ENCODE peak calls at places on chromosomes 16 and 17, in four cellular contexts. B is H9, X is IMR-90, V is H1. J is an unnamed sample.

GRCh38 chr17:32783602-32784001 is 93.3 kb downstream of the MYO1D start:
- DNase-seq in X (peak; percentile 66), V (no peak), B (no peak), J (peak; percentile 65)

GRCh38 chr16:21186326-21186691 is 25.1 kb downstream of the ZP2 start:
- DNase-seq in X (peak; percentile 23), B (no peak), V (no peak), J (no peak)

GRCh38 chr17:76166168-76166567 is 25.1 kb upstream of the FOXJ1 start:
- DNase-seq in B (no peak), X (peak; percentile 36), V (no peak), J (no peak)

GRCh38 chr16:79076039-79076767 is 524.3 kb downstream of the MAF start:
- DNase-seq in B (no peak), V (no peak), X (no peak), J (no peak)

GRCh38 chr17:44063704-44064639 is 2.5 kb downstream of the LSM12 start:
- DNase-seq in B (no peak), V (no peak), X (no peak), J (no peak)

GRCh38 chr16:27239906-27240655 is 28.5 kb downstream of the NSMCE1 start:
- DNase-seq in V (no peak), X (peak; percentile 44), B (peak; percentile 9), J (no peak)

GRCh38 chr16:88298166-88298881 is 84.4 kb upstream of the ZNF469 start:
- DNase-seq in B (no peak), X (peak; percentile 60), V (no peak), J (no peak)

GRCh38 chr17:80308672-80309517 is 48.2 kb downstream of the RNF213 start:
- DNase-seq in V (no peak), X (no peak), B (no peak), J (peak; percentile 97)

GRCh38 chr17:12812877-12813276 is 23.6 kb downstream of the ARHGAP44 start:
- DNase-seq in X (no peak), V (no peak), B (no peak), J (no peak)

GRCh38 chr16:11980167-11980844 is 3.8 kb downstream of the SNX29 start:
- DNase-seq in V (no peak), X (no peak), B (no peak), J (no peak)

GRCh38 chr17:14940946-14941280 is 324.2 kb downstream of the PMP22 start:
- DNase-seq in B (no peak), X (no peak), V (no peak), J (no peak)

GRCh38 chr16:88761830-88762229 is 23.2 kb downstream of the PIEZO1 start:
- DNase-seq in B (no peak), V (no peak), X (no peak), J (no peak)

GRCh38 chr16:2979669-2980226 is 498 bp downstream of the PKMYT1 start:
- DNase-seq in B (no peak), X (peak; percentile 2), V (no peak), J (no peak)

GRCh38 chr17:75783069-75783783 is 1.4 kb upstream of the UNK start:
- DNase-seq in V (no peak), B (no peak), X (peak; percentile 64), J (peak; percentile 46)

GRCh38 chr16:29007865-29008593 is 23.2 kb downstream of the LAT start:
- DNase-seq in X (peak; percentile 90), B (no peak), V (no peak), J (no peak)

GRCh38 chr17:72666519-72666874 is 426.0 kb downstream of the SLC39A11 start:
- DNase-seq in V (no peak), X (peak; percentile 28), B (no peak), J (no peak)

GRCh38 chr17:21304091-21304490 is 19.6 kb downstream of the MAP2K3 start:
- DNase-seq in B (no peak), V (no peak), X (no peak), J (no peak)

GRCh38 chr16:27748868-27749546 is 199.1 kb downstream of the KATNIP start:
- DNase-seq in V (no peak), B (peak; percentile 75), X (peak; percentile 84), J (peak; percentile 80)

GRCh38 chr17:66417300-66417719 is 114.9 kb downstream of the PRKCA start:
- DNase-seq in X (no peak), V (no peak), B (no peak), J (no peak)

GRCh38 chr17:8153550-8153956 is 1.3 kb upstream of the PER1 start:
- DNase-seq in X (peak; percentile 97), B (peak; percentile 55), V (no peak), J (peak; percentile 72)

GRCh38 chr17:14474591-14474990 is 173.7 kb downstream of the HS3ST3B1 start:
- DNase-seq in V (no peak), X (no peak), B (no peak), J (no peak)

GRCh38 chr16:75248536-75249380 is 2.7 kb downstream of the BCAR1 start:
- DNase-seq in V (no peak), X (no peak), B (no peak), J (no peak)

GRCh38 chr16:54289242-54290051 is 2.9 kb upstream of the IRX3 start:
- DNase-seq in V (peak; percentile 76), B (peak; percentile 75), X (no peak), J (peak; percentile 69)

GRCh38 chr17:68176770-68177169 is 71.1 kb upstream of the AMZ2 start:
- DNase-seq in X (no peak), V (peak; percentile 27), B (no peak), J (no peak)

GRCh38 chr17:68178831-68179230 is 69.0 kb upstream of the AMZ2 start:
- DNase-seq in V (no peak), B (no peak), X (no peak), J (no peak)

GRCh38 chr17:68172461-68172954 is 75.3 kb upstream of the AMZ2 start:
- DNase-seq in X (peak; percentile 49), B (peak; percentile 82), V (peak; percentile 87), J (peak; percentile 49)

GRCh38 chr17:68175416-68175815 is 72.4 kb upstream of the AMZ2 start:
- DNase-seq in B (no peak), X (no peak), V (peak; percentile 24), J (no peak)

DNA sequence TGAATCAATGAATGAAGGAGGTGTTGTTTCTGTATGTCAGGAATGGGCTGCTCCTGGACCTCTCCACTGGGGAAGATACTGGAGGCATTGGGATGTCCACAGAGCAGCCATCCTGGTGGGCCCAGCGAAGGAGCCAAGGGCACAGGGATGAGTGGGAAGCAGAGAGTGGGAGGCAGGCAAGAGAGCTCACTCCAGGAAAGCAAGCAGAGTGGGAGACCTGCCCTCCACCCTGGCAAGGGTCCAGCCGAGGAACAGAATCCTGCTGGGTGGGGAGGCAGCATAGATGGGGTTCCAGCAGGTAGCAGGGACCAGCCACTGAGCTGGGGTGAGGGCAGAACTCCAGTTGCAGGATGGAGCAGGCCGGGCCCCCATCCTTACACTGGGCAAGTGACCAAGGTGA is 71.9 kb upstream of the AMZ2 start:
- DNase-seq in X (no peak), V (peak; percentile 26), B (no peak), J (no peak)
- H2BK120ac ChIP-seq in X (no peak overlapping the region), V (no peak overlapping the region), B (no peak overlapping the region), J (no peak overlapping the region)

DNA sequence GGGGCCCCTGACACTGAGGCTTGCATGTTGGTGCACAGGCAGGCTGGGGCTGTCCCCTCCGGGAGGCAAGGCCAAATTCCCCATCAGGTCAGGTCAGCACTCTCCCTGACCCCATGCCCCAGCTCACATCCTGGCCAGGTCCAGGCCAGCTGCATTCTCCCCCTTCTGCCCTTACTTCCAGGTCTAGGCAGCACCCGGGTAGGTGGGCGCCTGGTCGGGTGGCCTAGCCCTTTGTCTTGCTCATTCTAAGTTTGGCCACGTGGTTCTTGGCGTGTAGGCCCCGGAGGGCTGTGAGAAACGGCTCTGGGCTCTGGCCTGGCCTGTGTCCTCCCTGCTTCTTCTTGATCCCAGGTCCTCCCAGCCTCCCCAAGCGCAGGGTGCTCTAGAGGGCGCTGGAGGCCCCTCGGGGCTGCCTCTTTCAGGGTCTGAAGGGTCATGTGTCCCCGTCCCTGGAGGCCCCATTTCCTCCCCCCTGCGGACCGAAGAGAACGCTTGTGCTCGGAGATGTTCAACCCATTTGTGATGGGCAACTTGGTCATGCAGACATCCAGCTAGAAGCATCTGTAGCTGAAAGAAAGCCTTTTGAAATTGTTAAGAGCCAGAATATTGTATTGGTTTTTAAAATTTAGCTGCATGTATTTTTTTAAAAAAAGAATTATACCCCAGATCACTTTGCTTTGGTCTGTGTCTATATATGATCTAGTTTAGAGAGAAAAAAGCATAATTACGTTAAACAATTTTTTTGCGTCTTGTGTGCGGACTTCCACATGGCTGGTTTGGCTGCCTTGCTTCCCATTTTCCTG is 6.7 kb downstream of the BAHCC1 start:
- DNase-seq in V (no peak), X (no peak), B (peak; percentile 87), J (peak; percentile 85)
- H4K8ac ChIP-seq in V (peak overlapping the region; percentile 88), X (peak overlapping the region; percentile 65), B (no peak overlapping the region), J (no peak overlapping the region)

GRCh38 chr17:28812136-28812979 is 30.2 kb downstream of the FAM222B start:
- DNase-seq in V (peak; percentile 96), B (peak; percentile 100), X (peak; percentile 96), J (peak; percentile 99)

GRCh38 chr17:28812980-28813377 is 29.6 kb downstream of the FAM222B start:
- DNase-seq in V (no peak), B (no peak), X (peak; percentile 71), J (no peak)

GRCh38 chr17:28810437-28810836 is 32.2 kb downstream of the FAM222B start:
- DNase-seq in V (no peak), B (no peak), X (no peak), J (no peak)

GRCh38 chr17:28807925-28808641 is 34.5 kb downstream of the FAM222B start:
- DNase-seq in B (no peak), V (no peak), X (peak; percentile 92), J (no peak)

DNA sequence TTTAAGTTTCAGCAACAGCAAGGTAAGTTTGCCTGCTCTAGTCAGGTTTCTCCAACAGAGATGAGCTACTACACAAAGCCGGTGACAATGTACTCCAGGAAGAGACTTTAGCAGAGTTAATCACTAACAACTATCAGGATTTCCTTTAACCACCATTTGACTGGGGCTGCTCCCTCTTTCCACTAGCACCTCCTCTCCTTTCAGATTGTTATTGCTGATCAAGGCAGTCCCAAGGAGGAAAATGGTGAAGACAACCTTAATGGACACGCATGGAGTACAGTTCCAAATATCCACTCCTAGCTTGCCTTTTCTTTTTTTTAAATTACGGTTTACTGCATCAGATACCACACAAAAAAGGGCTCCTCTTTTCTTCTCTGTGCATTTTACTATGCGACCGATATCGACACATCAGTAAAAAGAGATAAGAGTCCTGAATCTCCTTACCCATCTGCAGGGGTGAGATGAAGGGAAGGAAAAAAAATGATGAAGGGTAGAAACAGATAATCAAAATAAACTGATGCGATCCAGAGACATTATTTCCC is 30.9 kb downstream of the FAM222B start:
- DNase-seq in X (peak; percentile 21), B (no peak), V (no peak), J (peak; percentile 63)
- H3K56ac ChIP-seq in X (peak overlapping the region; percentile 36), B (no peak overlapping the region), V (peak overlapping the region; percentile 80), J (peak overlapping the region; percentile 90)

GRCh38 chr17:1640329-1641064 is 5.0 kb downstream of the SCARF1 start:
- DNase-seq in B (no peak), X (no peak), V (no peak), J (no peak)

GRCh38 chr17:1638171-1638583 is 7.4 kb downstream of the SCARF1 start:
- DNase-seq in V (no peak), X (no peak), B (no peak), J (no peak)

GRCh38 chr17:1641065-1641403 is 4.5 kb downstream of the SCARF1 start:
- DNase-seq in V (no peak), B (no peak), X (no peak), J (no peak)

GRCh38 chr17:1638624-1639300 is 6.8 kb downstream of the SCARF1 start:
- DNase-seq in X (no peak), V (no peak), B (no peak), J (no peak)

DNA sequence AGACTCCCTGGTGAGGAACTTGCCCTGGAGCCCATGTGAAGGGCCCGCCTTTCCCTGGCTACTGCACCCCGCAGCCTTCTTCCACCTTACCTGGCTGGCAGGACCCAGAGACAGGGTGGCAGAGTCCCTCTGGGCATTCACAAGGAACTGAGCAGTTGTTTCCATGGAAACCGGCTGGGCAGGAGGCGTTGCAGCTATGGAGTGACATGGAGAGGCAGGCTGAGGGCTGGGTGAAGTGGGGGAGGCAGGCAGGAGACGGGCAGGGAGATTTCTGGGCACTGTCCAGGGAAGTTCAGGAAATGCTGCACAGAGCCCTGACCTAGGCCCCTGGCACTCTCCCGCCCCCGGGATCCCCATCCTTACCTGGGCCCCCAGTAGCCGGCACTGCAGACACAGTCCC is 6.0 kb downstream of the SCARF1 start:
- DNase-seq in V (no peak), B (no peak), X (no peak), J (peak; percentile 52)
- H2BK120ac ChIP-seq in V (no peak overlapping the region), B (no peak overlapping the region), X (no peak overlapping the region), J (no peak overlapping the region)

J was measured in mesendoderm.